ENCODE peak calls at places on chromosomes 13 and 19, in four cellular contexts. Z is ascending aorta, N is tibial nerve, O is sigmoid colon. X is an unnamed sample.

GRCh38 chr13:57128909-57129308 is 11.8 kb upstream of the PRR20A start:
- DNase-seq in Z (no peak), N (no peak), O (no peak), X (no peak)

GRCh38 chr13:73411067-73411809 is 352.4 kb downstream of the KLF5 start:
- DNase-seq in Z (no peak), N (no peak), O (no peak), X (no peak)

GRCh38 chr13:88704600-88705275 is 1033.6 kb downstream of the SLITRK5 start:
- DNase-seq in Z (no peak), N (no peak), O (no peak), X (no peak)

GRCh38 chr19:48244289-48244688 is 11.4 kb downstream of the CARD8 start:
- DNase-seq in Z (no peak), N (no peak), O (no peak), X (no peak)

GRCh38 chr13:108283110-108283509 is 13.6 kb downstream of the TNFSF13B start:
- DNase-seq in Z (no peak), N (no peak), O (no peak), X (no peak)

GRCh38 chr13:27806744-27807387 is 14.6 kb downstream of the GSX1 start:
- DNase-seq in Z (no peak), N (no peak), O (peak; percentile 40), X (no peak)

GRCh38 chr19:34480971-34481821 is at the start of gene WTIP:
- DNase-seq in Z (no peak), N (peak; percentile 58), O (peak; percentile 86), X (no peak)

GRCh38 chr19:2432131-2432848 is 4.9 kb upstream of the TIMM13 start:
- DNase-seq in Z (no peak), N (no peak), O (no peak), X (no peak)

GRCh38 chr19:18091217-18091608 is 4.5 kb upstream of the IL12RB1 start:
- DNase-seq in Z (peak; percentile 52), N (no peak), O (peak; percentile 78), X (peak; percentile 80)

GRCh38 chr13:94596575-94596971 is 621 bp upstream of the TGDS start:
- DNase-seq in Z (no peak), N (no peak), O (peak; percentile 65), X (no peak)

GRCh38 chr13:65868106-65868505 is 1362.0 kb downstream of the PCDH9 start:
- DNase-seq in Z (no peak), N (no peak), O (no peak), X (no peak)

GRCh38 chr13:20609145-20609544 is 42.2 kb downstream of the IFT88 start:
- DNase-seq in Z (no peak), N (no peak), O (no peak), X (no peak)

GRCh38 chr13:19984430-19985218 is 26.1 kb downstream of the ZMYM2 start:
- DNase-seq in Z (no peak), N (no peak), O (no peak), X (no peak)

GRCh38 chr19:16118489-16119033 is 6.9 kb downstream of the RAB8A start:
- DNase-seq in Z (no peak), N (no peak), O (no peak), X (no peak)

GRCh38 chr13:27309401-27309958 is 38.9 kb downstream of the RASL11A start:
- DNase-seq in Z (no peak), N (no peak), O (no peak), X (no peak)

GRCh38 chr19:48859711-48860572 is 8.5 kb downstream of the PLEKHA4 start:
- DNase-seq in Z (no peak), N (no peak), O (no peak), X (no peak)

GRCh38 chr13:73133536-73133935 is 74.7 kb downstream of the KLF5 start:
- DNase-seq in Z (no peak), N (no peak), O (no peak), X (no peak)

GRCh38 chr13:21075303-21076264 is 14.2 kb upstream of the LATS2 start:
- DNase-seq in Z (no peak), N (no peak), O (peak; percentile 73), X (no peak)

GRCh38 chr13:75687145-75687763 is 51.1 kb downstream of the LMO7 start:
- DNase-seq in Z (no peak), N (no peak), O (no peak), X (no peak)

GRCh38 chr13:110387451-110388140 is 80.5 kb downstream of the COL4A2 start:
- DNase-seq in Z (peak; percentile 65), N (no peak), O (peak; percentile 91), X (peak; percentile 10)

GRCh38 chr19:6723108-6723618 is 2.7 kb upstream of the C3 start:
- DNase-seq in Z (no peak), N (no peak), O (peak; percentile 90), X (no peak)

GRCh38 chr13:43805071-43805468 is 18.3 kb upstream of the ENOX1 start:
- DNase-seq in Z (no peak), N (no peak), O (no peak), X (no peak)

GRCh38 chr19:33290082-33290815 is 12.1 kb downstream of the CEBPA start:
- DNase-seq in Z (no peak), N (no peak), O (no peak), X (no peak)

GRCh38 chr19:41430907-41431306 is 3.7 kb upstream of the B3GNT8 start:
- DNase-seq in Z (no peak), N (no peak), O (no peak), X (no peak)

DNA sequence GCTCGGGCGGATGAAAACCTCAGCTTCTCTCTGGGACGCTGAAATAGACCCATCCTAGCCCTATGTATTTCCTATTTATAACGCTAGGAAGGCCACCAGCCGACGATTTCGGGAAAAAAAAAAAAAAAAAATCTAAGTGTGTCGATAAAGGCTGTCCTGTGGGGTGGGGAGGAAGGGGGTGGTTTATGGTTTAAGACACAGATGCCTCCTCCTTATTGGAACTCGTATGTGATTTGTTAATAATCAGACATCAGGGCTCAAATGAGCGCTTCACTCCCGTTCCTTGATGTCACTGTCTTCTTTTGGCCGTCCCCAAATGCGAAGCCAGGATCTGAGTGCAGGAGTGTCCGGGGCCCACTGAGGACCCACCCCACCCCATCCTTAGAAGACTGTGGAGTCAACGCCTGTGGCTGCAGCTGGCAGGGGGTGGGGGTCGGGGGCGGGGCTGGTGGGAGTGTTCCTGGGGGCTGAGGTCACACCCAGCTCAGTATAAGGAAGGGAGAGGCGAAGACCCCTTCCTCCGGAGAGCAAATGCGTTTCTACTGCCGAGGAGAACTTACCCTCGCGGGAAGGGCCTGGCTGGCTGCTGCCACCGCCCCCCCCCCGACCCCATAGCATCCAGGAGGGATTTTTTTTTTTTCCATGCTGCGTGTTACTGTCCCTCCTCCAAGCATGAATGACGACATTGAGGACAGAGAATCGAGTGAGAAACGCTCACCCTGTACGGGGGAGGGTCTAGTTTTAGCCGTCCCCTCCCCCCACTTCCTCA is 971 bp downstream of the ATCAY start:
- DNase-seq in Z (no peak), N (no peak), O (no peak), X (no peak)
- H3K4me3 ChIP-seq in Z (no peak overlapping the region), N (no peak overlapping the region), O (no peak overlapping the region), X (no peak overlapping the region)

GRCh38 chr19:57410748-57411671 is at the start of gene ZNF17:
- DNase-seq in Z (peak; percentile 80), N (peak; percentile 82), O (peak; percentile 96), X (peak; percentile 88)
- H3K27ac ChIP-seq in Z (peak within 1 kb of the TSS; percentile 71), N (no peak within 1 kb of the TSS), O (peak within 1 kb of the TSS; percentile 70), X (peak within 1 kb of the TSS; percentile 80)

GRCh38 chr19:632228-633067 is 889 bp downstream of the POLRMT start:
- DNase-seq in Z (no peak), N (no peak), O (no peak), X (no peak)
- H3K4me1 ChIP-seq in Z (peaks cover 10% of the 10 kb centered on the region), N (no peaks in the 10 kb centered on the region), O (peaks cover 30% of the 10 kb centered on the region), X (peaks cover 13% of the 10 kb centered on the region)

DNA sequence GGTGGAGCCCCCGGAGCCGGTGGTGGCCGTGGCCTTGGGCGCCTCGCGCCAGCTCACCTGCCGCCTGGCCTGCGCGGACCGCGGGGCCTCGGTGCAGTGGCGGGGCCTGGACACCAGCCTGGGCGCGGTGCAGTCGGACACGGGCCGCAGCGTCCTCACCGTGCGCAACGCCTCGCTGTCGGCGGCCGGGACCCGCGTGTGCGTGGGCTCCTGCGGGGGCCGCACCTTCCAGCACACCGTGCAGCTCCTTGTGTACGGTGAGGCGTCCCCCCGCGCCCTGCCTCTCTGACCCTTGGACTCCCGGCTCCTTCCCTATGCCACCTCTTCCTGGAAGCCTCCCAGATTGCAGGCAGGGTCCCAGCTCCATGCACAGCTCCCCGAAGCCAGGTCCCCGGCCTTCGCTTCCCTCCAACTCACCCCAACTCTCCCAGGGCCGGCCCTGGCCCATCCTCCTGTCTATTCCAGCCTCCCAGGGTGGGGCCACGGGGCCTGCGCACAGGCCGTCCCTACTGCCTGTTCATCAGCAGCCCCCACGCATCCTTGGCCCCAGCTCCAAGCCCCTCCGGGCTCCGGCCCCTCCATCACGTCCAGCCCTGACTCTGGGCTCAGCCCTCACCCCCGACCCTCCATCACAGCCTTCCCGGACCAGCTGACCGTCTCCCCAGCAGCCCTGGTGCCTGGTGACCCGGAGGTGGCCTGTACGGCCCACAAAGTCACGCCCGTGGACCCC is 1.7 kb downstream of the MADCAM1 start:
- DNase-seq in Z (no peak), N (no peak), O (no peak), X (no peak)
- H3K4me3 ChIP-seq in Z (peak overlapping the region; percentile 40), N (no peak overlapping the region), O (no peak overlapping the region), X (no peak overlapping the region)

DNA sequence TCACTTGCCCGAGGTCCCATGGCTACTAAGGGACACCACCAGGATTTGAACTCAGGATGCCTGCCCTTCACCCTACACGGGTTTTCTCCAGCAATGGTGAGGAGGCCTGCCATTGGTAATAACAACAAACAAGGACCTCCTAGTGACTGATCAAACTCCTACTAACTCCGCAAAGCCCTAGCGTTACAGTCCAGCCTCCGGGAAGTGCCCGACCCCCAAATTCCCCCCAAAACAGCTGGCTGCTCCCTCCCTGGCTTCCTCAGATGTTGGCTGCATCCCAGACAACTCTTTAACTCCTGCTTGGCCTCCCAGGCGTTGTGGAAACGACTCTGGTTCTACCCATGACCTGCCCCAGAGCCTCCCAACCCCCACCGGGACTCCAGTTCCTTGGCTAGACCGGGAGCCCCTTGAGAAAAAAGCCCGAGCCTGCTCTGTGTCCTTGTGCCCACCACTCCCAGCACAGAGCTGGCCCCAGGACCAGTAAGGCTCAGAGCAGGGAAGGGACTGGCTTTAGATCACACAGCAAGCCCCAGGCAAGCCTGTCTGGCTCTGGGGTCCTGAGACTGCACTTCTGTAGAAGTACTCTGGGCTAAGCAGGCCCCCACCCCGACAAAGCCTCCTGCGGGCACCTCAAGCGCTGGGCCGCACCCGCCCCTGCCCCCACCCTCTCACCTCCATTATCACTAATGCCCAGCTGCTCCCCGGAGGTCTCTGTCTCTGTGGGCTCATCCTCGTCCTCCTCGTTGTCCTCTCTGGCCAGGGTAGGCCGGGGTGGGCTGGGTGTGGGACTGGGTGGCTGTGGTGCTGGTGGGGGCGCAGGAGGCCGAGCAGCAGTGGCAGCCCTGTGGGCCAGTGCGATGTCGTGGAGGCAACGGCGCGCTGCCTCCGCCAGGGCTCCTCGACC is 4.7 kb downstream of the AKT1S1 start:
- DNase-seq in Z (no peak), N (no peak), O (no peak), X (no peak)
- H3K27ac ChIP-seq in Z (no peak overlapping the region), N (no peak overlapping the region), O (no peak overlapping the region), X (no peak overlapping the region)

X was measured in naive thymus-derived CD4-positive, alpha-beta T cell.